ENCODE peak calls at places on chromosomes 5 and 9, in six cellular contexts. One of them, this sample, is unnamed.

GRCh38 chr9:16613605-16614004 is 256.9 kb downstream of the BNC2 start:
- DNase-seq in psoas muscle: no peak
- DNase-seq in uterus: no peak
- DNase-seq in IMR-90: no peak
- DNase-seq in HL-60: no peak
- DNase-seq in A549: no peak
- DNase-seq in this sample: no peak

GRCh38 chr5:134543820-134544692 is 18.6 kb downstream of the JADE2 start:
- DNase-seq in A549: no peak
- DNase-seq in uterus: no peak
- DNase-seq in psoas muscle: peak; percentile 14
- DNase-seq in IMR-90: no peak
- DNase-seq in HL-60: no peak
- DNase-seq in this sample: peak; percentile 15

GRCh38 chr9:18018241-18018640 is 439.4 kb downstream of the SH3GL2 start:
- DNase-seq in IMR-90: no peak
- DNase-seq in psoas muscle: no peak
- DNase-seq in uterus: no peak
- DNase-seq in HL-60: no peak
- DNase-seq in A549: no peak
- DNase-seq in this sample: no peak

GRCh38 chr9:4238522-4238921 is 61.3 kb downstream of the GLIS3 start:
- DNase-seq in A549: no peak
- DNase-seq in psoas muscle: no peak
- DNase-seq in uterus: no peak
- DNase-seq in IMR-90: peak; percentile 70
- DNase-seq in HL-60: no peak
- DNase-seq in this sample: no peak

GRCh38 chr5:137738947-137739346 is 3.1 kb upstream of the KLHL3 start:
- DNase-seq in uterus: no peak
- DNase-seq in psoas muscle: no peak
- DNase-seq in HL-60: no peak
- DNase-seq in IMR-90: no peak
- DNase-seq in A549: no peak
- DNase-seq in this sample: no peak

GRCh38 chr5:132830436-132831094 is at the start of gene SHROOM1:
- DNase-seq in HL-60: no peak
- DNase-seq in uterus: peak; percentile 59
- DNase-seq in IMR-90: peak; percentile 27
- DNase-seq in A549: peak; percentile 65
- DNase-seq in psoas muscle: peak; percentile 71
- DNase-seq in this sample: peak; percentile 69

GRCh38 chr9:85420750-85421149 is 321.0 kb downstream of the AGTPBP1 start:
- DNase-seq in psoas muscle: no peak
- DNase-seq in IMR-90: no peak
- DNase-seq in uterus: no peak
- DNase-seq in HL-60: no peak
- DNase-seq in A549: no peak
- DNase-seq in this sample: no peak

GRCh38 chr9:91905958-91906585 is 44.0 kb downstream of the ROR2 start:
- DNase-seq in IMR-90: no peak
- DNase-seq in HL-60: no peak
- DNase-seq in psoas muscle: no peak
- DNase-seq in A549: no peak
- DNase-seq in uterus: no peak
- DNase-seq in this sample: peak; percentile 28

GRCh38 chr5:158245513-158245912 is 386.6 kb upstream of the CLINT1 start:
- DNase-seq in uterus: no peak
- DNase-seq in IMR-90: no peak
- DNase-seq in psoas muscle: no peak
- DNase-seq in HL-60: no peak
- DNase-seq in A549: no peak
- DNase-seq in this sample: no peak

GRCh38 chr5:146624179-146624578 is 108.2 kb upstream of the GPR151 start:
- DNase-seq in HL-60: no peak
- DNase-seq in IMR-90: no peak
- DNase-seq in psoas muscle: no peak
- DNase-seq in A549: no peak
- DNase-seq in uterus: no peak
- DNase-seq in this sample: no peak

GRCh38 chr5:72436796-72437471 is 70.3 kb downstream of the ZNF366 start:
- DNase-seq in IMR-90: peak; percentile 36
- DNase-seq in psoas muscle: no peak
- DNase-seq in A549: no peak
- DNase-seq in HL-60: no peak
- DNase-seq in uterus: no peak
- DNase-seq in this sample: no peak

GRCh38 chr9:104087894-104088293 is 6.2 kb upstream of the SMC2 start:
- DNase-seq in uterus: no peak
- DNase-seq in A549: no peak
- DNase-seq in HL-60: no peak
- DNase-seq in psoas muscle: no peak
- DNase-seq in IMR-90: no peak
- DNase-seq in this sample: no peak

GRCh38 chr5:141783599-141784296 is 94.5 kb downstream of the PCDH1 start:
- DNase-seq in IMR-90: no peak
- DNase-seq in HL-60: no peak
- DNase-seq in psoas muscle: no peak
- DNase-seq in A549: peak; percentile 18
- DNase-seq in uterus: no peak
- DNase-seq in this sample: no peak

GRCh38 chr9:77926314-77926959 is 105.2 kb downstream of the GNAQ start:
- DNase-seq in HL-60: no peak
- DNase-seq in psoas muscle: no peak
- DNase-seq in IMR-90: peak; percentile 76
- DNase-seq in uterus: no peak
- DNase-seq in A549: peak; percentile 31
- DNase-seq in this sample: no peak

GRCh38 chr5:115246361-115246991 is 16.2 kb downstream of the PGGT1B start:
- DNase-seq in uterus: no peak
- DNase-seq in A549: peak; percentile 23
- DNase-seq in psoas muscle: no peak
- DNase-seq in HL-60: no peak
- DNase-seq in IMR-90: peak; percentile 48
- DNase-seq in this sample: no peak

GRCh38 chr9:96100385-96100978 is 201.5 kb downstream of the HSD17B3 start:
- DNase-seq in A549: no peak
- DNase-seq in psoas muscle: no peak
- DNase-seq in IMR-90: no peak
- DNase-seq in HL-60: peak; percentile 38
- DNase-seq in uterus: no peak
- DNase-seq in this sample: no peak

GRCh38 chr5:181190711-181191525 is 14.1 kb downstream of the TRIM7 start:
- DNase-seq in IMR-90: no peak
- DNase-seq in psoas muscle: no peak
- DNase-seq in HL-60: no peak
- DNase-seq in uterus: peak; percentile 40
- DNase-seq in A549: peak; percentile 66
- DNase-seq in this sample: peak; percentile 57

GRCh38 chr9:91681461-91682305 is 258.1 kb upstream of the NFIL3 start:
- DNase-seq in IMR-90: peak; percentile 64
- DNase-seq in HL-60: peak; percentile 24
- DNase-seq in A549: peak; percentile 58
- DNase-seq in uterus: peak; percentile 74
- DNase-seq in psoas muscle: peak; percentile 76
- DNase-seq in this sample: peak; percentile 75

GRCh38 chr5:85656050-85656449 is 961.7 kb upstream of the COX7C start:
- DNase-seq in A549: no peak
- DNase-seq in IMR-90: no peak
- DNase-seq in uterus: no peak
- DNase-seq in psoas muscle: no peak
- DNase-seq in HL-60: no peak
- DNase-seq in this sample: no peak

GRCh38 chr9:94554439-94555331 is at the start of gene PCAT7:
- DNase-seq in uterus: no peak
- DNase-seq in IMR-90: no peak
- DNase-seq in psoas muscle: no peak
- DNase-seq in A549: peak; percentile 88
- DNase-seq in HL-60: peak; percentile 65
- DNase-seq in this sample: no peak

GRCh38 chr5:149419532-149420485 is 40.7 kb upstream of the IL17B start:
- DNase-seq in A549: no peak
- DNase-seq in HL-60: no peak
- DNase-seq in IMR-90: no peak
- DNase-seq in uterus: peak; percentile 64
- DNase-seq in psoas muscle: no peak
- DNase-seq in this sample: peak; percentile 59

GRCh38 chr5:92687793-92688467 is 893.1 kb downstream of the NR2F1-AS1 start:
- DNase-seq in uterus: no peak
- DNase-seq in A549: peak; percentile 61
- DNase-seq in IMR-90: peak; percentile 78
- DNase-seq in HL-60: no peak
- DNase-seq in psoas muscle: no peak
- DNase-seq in this sample: no peak

GRCh38 chr5:43973318-43973717 is 370.3 kb downstream of the NNT start:
- DNase-seq in uterus: no peak
- DNase-seq in psoas muscle: no peak
- DNase-seq in HL-60: no peak
- DNase-seq in IMR-90: peak; percentile 1
- DNase-seq in A549: no peak
- DNase-seq in this sample: no peak

GRCh38 chr5:120778491-120779293 is 314.6 kb downstream of the PRR16 start:
- DNase-seq in psoas muscle: no peak
- DNase-seq in IMR-90: peak; percentile 87
- DNase-seq in HL-60: no peak
- DNase-seq in A549: no peak
- DNase-seq in uterus: no peak
- DNase-seq in this sample: no peak

GRCh38 chr9:13673348-13673747 is 393.9 kb upstream of the MPDZ start:
- DNase-seq in A549: no peak
- DNase-seq in psoas muscle: no peak
- DNase-seq in IMR-90: no peak
- DNase-seq in uterus: no peak
- DNase-seq in HL-60: no peak
- DNase-seq in this sample: no peak

GRCh38 chr5:37975531-37975930 is 135.7 kb upstream of the GDNF start:
- DNase-seq in A549: no peak
- DNase-seq in IMR-90: no peak
- DNase-seq in psoas muscle: no peak
- DNase-seq in uterus: no peak
- DNase-seq in HL-60: no peak
- DNase-seq in this sample: no peak

GRCh38 chr9:18472915-18473314 is 1.0 kb upstream of the ADAMTSL1 start:
- DNase-seq in A549: no peak
- DNase-seq in uterus: no peak
- DNase-seq in IMR-90: no peak
- DNase-seq in HL-60: no peak
- DNase-seq in psoas muscle: no peak
- DNase-seq in this sample: no peak

GRCh38 chr5:2697041-2697440 is 54.4 kb downstream of the IRX2 start:
- DNase-seq in uterus: no peak
- DNase-seq in HL-60: no peak
- DNase-seq in IMR-90: no peak
- DNase-seq in psoas muscle: no peak
- DNase-seq in A549: no peak
- DNase-seq in this sample: no peak

GRCh38 chr5:2698581-2698980 is 52.9 kb downstream of the IRX2 start:
- DNase-seq in IMR-90: no peak
- DNase-seq in psoas muscle: no peak
- DNase-seq in HL-60: no peak
- DNase-seq in A549: no peak
- DNase-seq in uterus: no peak
- DNase-seq in this sample: no peak

GRCh38 chr5:2697446-2698200 is 53.9 kb downstream of the IRX2 start:
- DNase-seq in HL-60: no peak
- DNase-seq in A549: no peak
- DNase-seq in psoas muscle: no peak
- DNase-seq in IMR-90: no peak
- DNase-seq in uterus: no peak
- DNase-seq in this sample: no peak

GRCh38 chr5:2696156-2696807 is 55.2 kb downstream of the IRX2 start:
- DNase-seq in IMR-90: no peak
- DNase-seq in HL-60: no peak
- DNase-seq in uterus: no peak
- DNase-seq in A549: no peak
- DNase-seq in psoas muscle: no peak
- DNase-seq in this sample: no peak

GRCh38 chr5:2695200-2695891 is 56.1 kb downstream of the IRX2 start:
- DNase-seq in psoas muscle: no peak
- DNase-seq in HL-60: no peak
- DNase-seq in IMR-90: no peak
- DNase-seq in uterus: no peak
- DNase-seq in A549: no peak
- DNase-seq in this sample: no peak
- TF ChIP-seq CTCF in psoas muscle: no peak
- TF ChIP-seq CTCF in HL-60: no peak
- TF ChIP-seq CTCF in IMR-90: no peak
- TF ChIP-seq CTCF in uterus: no peak
- TF ChIP-seq CTCF in A549: no peak
- TF ChIP-seq CTCF in this sample: no peak

GRCh38 chr9:129236441-129237145 is 58.5 kb upstream of the IER5L start:
- DNase-seq in A549: no peak
- DNase-seq in psoas muscle: peak; percentile 4
- DNase-seq in IMR-90: no peak
- DNase-seq in uterus: no peak
- DNase-seq in HL-60: no peak
- DNase-seq in this sample: no peak

GRCh38 chr9:129235931-129236331 is 57.9 kb upstream of the IER5L start:
- DNase-seq in uterus: no peak
- DNase-seq in psoas muscle: peak; percentile 9
- DNase-seq in A549: no peak
- DNase-seq in HL-60: no peak
- DNase-seq in IMR-90: no peak
- DNase-seq in this sample: no peak

GRCh38 chr9:129239946-129240490 is 62.0 kb upstream of the IER5L start:
- DNase-seq in HL-60: no peak
- DNase-seq in uterus: no peak
- DNase-seq in psoas muscle: peak; percentile 4
- DNase-seq in A549: no peak
- DNase-seq in IMR-90: no peak
- DNase-seq in this sample: peak; percentile 7

GRCh38 chr9:129235041-129235930 is 57.2 kb upstream of the IER5L start:
- DNase-seq in uterus: no peak
- DNase-seq in HL-60: no peak
- DNase-seq in IMR-90: no peak
- DNase-seq in psoas muscle: peak; percentile 4
- DNase-seq in A549: no peak
- DNase-seq in this sample: no peak

GRCh38 chr9:129237804-129238203 is 59.7 kb upstream of the IER5L start:
- DNase-seq in A549: no peak
- DNase-seq in IMR-90: no peak
- DNase-seq in uterus: no peak
- DNase-seq in psoas muscle: peak; percentile 1
- DNase-seq in HL-60: no peak
- DNase-seq in this sample: no peak
- H3K4me3 ChIP-seq in A549: no peak overlapping the region
- H3K4me3 ChIP-seq in IMR-90: no peak overlapping the region
- H3K4me3 ChIP-seq in uterus: no peak overlapping the region
- H3K4me3 ChIP-seq in psoas muscle: no peak overlapping the region
- H3K4me3 ChIP-seq in HL-60: no peak overlapping the region
- H3K4me3 ChIP-seq in this sample: no peak overlapping the region

GRCh38 chr9:124783830-124784229 is 6.9 kb downstream of the OLFML2A start:
- DNase-seq in psoas muscle: no peak
- DNase-seq in IMR-90: no peak
- DNase-seq in A549: no peak
- DNase-seq in HL-60: no peak
- DNase-seq in uterus: no peak
- DNase-seq in this sample: no peak
- H3K27ac ChIP-seq in psoas muscle: no peak overlapping the region
- H3K27ac ChIP-seq in IMR-90: no peak overlapping the region
- H3K27ac ChIP-seq in A549: no peak overlapping the region
- H3K27ac ChIP-seq in HL-60: no peak overlapping the region
- H3K27ac ChIP-seq in uterus: peak overlapping the region; percentile 66
- H3K27ac ChIP-seq in this sample: peak overlapping the region; percentile 79

GRCh38 chr5:179316111-179316551 is 29.1 kb downstream of the ADAMTS2 start:
- DNase-seq in A549: no peak
- DNase-seq in IMR-90: no peak
- DNase-seq in uterus: no peak
- DNase-seq in psoas muscle: peak; percentile 10
- DNase-seq in HL-60: no peak
- DNase-seq in this sample: peak; percentile 13
- TF ChIP-seq CTCF in A549: no peak
- TF ChIP-seq CTCF in IMR-90: no peak
- TF ChIP-seq CTCF in uterus: no peak
- TF ChIP-seq CTCF in psoas muscle: no peak
- TF ChIP-seq CTCF in HL-60: no peak
- TF ChIP-seq CTCF in this sample: no peak